ENCODE peak calls at places on chromosomes 7 and 10, in eight cellular contexts. O, Y, R, U, X, A, M and N are unnamed samples.

GRCh38 chr10:132634947-132635271 is 97.3 kb downstream of the INPP5A start:
- DNase-seq in O (no peak), Y (no peak), R (no peak), U (no peak), X (no peak), A (no peak), M (no peak), N (no peak)

GRCh38 chr7:156560075-156560474 is 80.5 kb upstream of the RNF32 start:
- DNase-seq in O (no peak), Y (no peak), R (no peak), U (no peak), X (peak; percentile 78), A (no peak), M (no peak), N (no peak)

GRCh38 chr10:88291289-88292184 is 291.6 kb downstream of the RNLS start:
- DNase-seq in O (peak; percentile 12), Y (peak; percentile 23), R (peak; percentile 41), U (no peak), X (peak; percentile 13), A (no peak), M (no peak), N (no peak)

GRCh38 chr7:31101544-31101943 is 49.4 kb downstream of the ADCYAP1R1 start:
- DNase-seq in O (no peak), Y (no peak), R (no peak), U (no peak), X (no peak), A (no peak), M (no peak), N (no peak)

GRCh38 chr7:10767771-10768170 is 205.9 kb upstream of the PHF14 start:
- DNase-seq in O (no peak), Y (no peak), R (no peak), U (no peak), X (no peak), A (no peak), M (no peak), N (no peak)

GRCh38 chr10:126661841-126662520 is 8.5 kb downstream of the C10orf90 start:
- DNase-seq in O (no peak), Y (peak; percentile 42), R (no peak), U (no peak), X (no peak), A (no peak), M (no peak), N (no peak)

GRCh38 chr10:43868952-43869351 is 220.3 kb upstream of the ZNF32 start:
- DNase-seq in O (no peak), Y (no peak), R (no peak), U (no peak), X (no peak), A (no peak), M (no peak), N (no peak)

GRCh38 chr7:13117103-13117502 is 429.7 kb downstream of the ARL4A start:
- DNase-seq in O (no peak), Y (peak; percentile 63), R (peak; percentile 37), U (peak; percentile 62), X (peak; percentile 44), A (no peak), M (no peak), N (no peak)

GRCh38 chr10:67087140-67087436 is 161.3 kb downstream of the LRRTM3 start:
- DNase-seq in O (no peak), Y (no peak), R (no peak), U (no peak), X (no peak), A (no peak), M (no peak), N (no peak)

DNA sequence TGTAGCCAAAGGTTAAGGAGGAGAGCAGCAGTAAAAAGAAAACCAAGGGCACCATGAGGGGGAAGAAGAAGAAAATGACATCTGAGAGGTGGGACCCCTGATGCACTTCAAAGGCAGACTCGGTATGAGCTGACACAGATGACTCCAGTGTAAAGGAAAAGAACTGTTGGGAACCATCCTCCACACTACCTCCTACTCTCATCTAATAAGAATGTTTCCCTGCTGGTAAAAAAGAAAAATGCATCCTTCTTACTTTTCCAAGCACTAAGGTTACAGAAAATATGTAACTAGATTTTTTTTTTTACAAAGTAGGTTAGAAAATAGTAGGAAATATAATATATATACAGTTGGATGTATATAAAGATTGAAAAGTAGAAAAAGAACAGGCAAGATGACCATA is 16.9 kb downstream of the TAS2R41 start:
- DNase-seq in O (no peak), Y (peak; percentile 67), R (peak; percentile 45), U (no peak), X (peak; percentile 53), A (no peak), M (no peak), N (no peak)
- TF ChIP-seq CTCF in O (no peak), Y (peak; percentile 44), R (peak; percentile 28), U (no peak), X (no peak), A (no peak), M (no peak), N (no peak)

GRCh38 chr10:11881477-11882417 is 58.6 kb downstream of the PROSER2 start:
- DNase-seq in O (peak; percentile 63), Y (peak; percentile 46), R (peak; percentile 23), U (no peak), X (peak; percentile 79), A (no peak), M (no peak), N (no peak)
- TF ChIP-seq CTCF in O (no peak), Y (no peak), R (no peak), U (no peak), X (peak; percentile 72), A (no peak), M (no peak), N (no peak)

DNA sequence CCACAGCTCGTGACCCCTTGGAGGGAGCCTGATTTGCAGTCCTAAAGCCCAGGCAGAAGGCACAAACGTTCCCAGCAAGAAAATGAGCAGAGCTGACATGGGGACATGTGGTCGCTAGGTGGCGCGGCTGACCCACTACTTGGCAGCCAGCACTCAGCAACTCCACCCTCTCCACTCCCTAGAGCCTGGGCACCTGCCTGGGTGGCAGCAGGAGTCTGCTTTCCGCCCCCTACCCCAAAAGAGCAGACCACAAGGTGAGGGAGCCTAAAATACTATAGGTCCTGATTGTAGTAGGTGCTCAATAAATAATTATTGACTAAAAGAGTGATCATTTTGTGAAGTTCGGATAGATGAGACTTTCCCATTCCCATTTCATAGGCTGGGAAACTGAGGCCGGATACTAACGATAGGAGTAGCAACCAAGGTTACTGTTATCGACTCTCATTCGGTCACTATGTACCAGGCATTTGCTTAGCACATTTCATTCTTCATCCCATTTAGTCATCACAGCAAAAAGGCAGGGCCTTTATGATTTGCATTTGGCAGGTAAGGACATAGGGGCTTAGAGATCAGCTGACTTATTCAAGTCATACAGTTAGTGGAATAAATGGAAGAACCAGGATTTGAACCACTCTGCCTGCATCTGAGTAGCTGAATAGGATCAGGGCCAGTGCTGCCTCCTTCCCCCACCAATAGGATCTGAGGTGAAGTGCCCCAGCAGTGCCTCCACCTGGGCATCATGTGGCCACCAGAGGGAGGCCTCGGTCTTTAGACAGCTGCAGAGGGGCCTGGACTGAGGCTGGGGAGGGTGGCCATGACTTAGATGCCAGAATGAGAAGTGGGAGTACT is 57.3 kb downstream of the NEUROG3 start:
- DNase-seq in O (peak; percentile 77), Y (peak; percentile 82), R (peak; percentile 55), U (peak; percentile 69), X (peak; percentile 96), A (peak; percentile 59), M (peak; percentile 50), N (peak; percentile 79)
- TF ChIP-seq CTCF in O (peak; percentile 74), Y (peak; percentile 91), R (peak; percentile 83), U (peak; percentile 83), X (peak; percentile 100), A (peak; percentile 81), M (peak; percentile 63), N (peak; percentile 54)

DNA sequence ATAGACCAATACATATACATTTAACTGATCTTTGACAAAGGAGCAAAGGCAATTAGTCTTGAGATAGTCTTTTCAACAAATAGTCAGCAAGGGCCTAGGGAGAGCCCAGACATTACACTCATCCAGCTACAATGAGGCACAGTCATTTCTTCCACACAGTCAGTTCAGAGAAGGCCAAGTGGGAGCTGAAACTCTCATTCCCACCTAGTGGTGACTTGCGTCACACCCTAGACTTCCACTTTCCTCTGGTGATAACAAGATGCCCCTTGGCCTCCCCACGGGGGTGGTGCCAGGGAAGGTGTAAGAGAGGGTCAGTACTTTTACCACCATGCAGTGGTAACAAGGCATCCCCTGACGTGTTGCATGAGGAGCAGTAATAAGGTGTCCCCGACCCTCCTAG is 8.0 kb downstream of the FRMPD2 start:
- DNase-seq in O (no peak), Y (no peak), R (no peak), U (no peak), X (no peak), A (no peak), M (no peak), N (no peak)
- TF ChIP-seq CTCF in O (no peak), Y (no peak), R (no peak), U (no peak), X (peak; percentile 17), A (no peak), M (no peak), N (no peak)

DNA sequence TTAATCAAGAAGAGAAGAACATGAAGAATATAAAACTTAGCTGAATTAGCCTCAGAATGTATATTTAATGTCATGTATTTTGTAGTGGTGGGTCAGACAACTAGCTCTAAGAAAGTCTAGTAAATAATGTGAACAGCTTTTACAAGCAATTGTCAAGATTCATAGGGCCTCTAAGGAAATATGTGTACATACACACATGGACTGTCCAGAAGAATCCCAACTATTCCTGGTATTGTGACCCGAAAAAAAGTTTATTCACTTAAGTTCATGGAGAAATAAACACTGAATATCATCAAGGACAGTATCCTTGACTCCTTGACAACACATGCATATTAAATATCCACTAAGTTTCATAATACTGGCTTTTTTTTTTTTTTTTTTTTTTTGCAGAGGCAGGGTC is 11.4 kb upstream of the TWIST1 start:
- DNase-seq in O (no peak), Y (peak; percentile 49), R (peak; percentile 34), U (no peak), X (no peak), A (no peak), M (no peak), N (no peak)
- TF ChIP-seq CTCF in O (no peak), Y (no peak), R (no peak), U (no peak), X (no peak), A (no peak), M (no peak), N (no peak)

GRCh38 chr10:124384142-124384541 is 34.6 kb downstream of the OAT start:
- DNase-seq in O (no peak), Y (peak; percentile 23), R (no peak), U (no peak), X (no peak), A (no peak), M (no peak), N (peak; percentile 21)
- TF ChIP-seq CTCF in O (no peak), Y (peak; percentile 35), R (no peak), U (no peak), X (peak; percentile 32), A (no peak), M (no peak), N (no peak)

DNA sequence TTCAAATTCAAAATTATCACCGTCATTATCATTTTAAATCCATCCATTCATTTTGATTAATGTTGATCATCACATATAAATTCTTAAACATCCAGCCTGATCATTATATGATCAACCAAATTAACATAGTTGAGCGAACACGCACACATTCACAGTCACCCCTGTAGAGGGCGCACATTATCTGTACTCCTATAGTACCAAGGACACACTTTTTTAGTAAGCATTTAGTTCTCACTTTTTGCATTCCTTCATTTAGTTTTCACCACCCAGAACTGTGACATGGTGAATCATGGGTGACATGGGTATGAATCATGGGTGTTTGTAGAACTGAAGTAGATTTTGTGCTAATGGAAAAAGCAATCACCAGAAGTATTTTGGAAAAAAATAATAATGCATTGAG is 26.0 kb upstream of the ZNF735 start:
- DNase-seq in O (no peak), Y (peak; percentile 5), R (no peak), U (no peak), X (peak; percentile 21), A (no peak), M (no peak), N (no peak)
- TF ChIP-seq CTCF in O (no peak), Y (peak; percentile 17), R (peak; percentile 11), U (no peak), X (peak; percentile 15), A (no peak), M (no peak), N (no peak)